ENCODE peak calls at places on chromosome 12, in six cellular contexts. U, S, I, P, N and L are unnamed samples.

GRCh38 chr12:27229367-27229766 is 14.7 kb upstream of the STK38L start:
- DNase-seq in I (no peak), S (no peak), U (no peak), N (no peak), P (no peak), L (no peak)

GRCh38 chr12:104694161-104694560 is 237.4 kb downstream of the CHST11 start:
- DNase-seq in I (no peak), N (peak; percentile 62), U (no peak), S (no peak), P (no peak), L (no peak)

GRCh38 chr12:79561401-79562132 is 129.2 kb downstream of the PAWR start:
- DNase-seq in S (no peak), I (no peak), U (no peak), P (no peak), N (no peak), L (no peak)

GRCh38 chr12:53961025-53961761 is 6.5 kb downstream of the HOXC12 start:
- DNase-seq in S (no peak), I (no peak), P (no peak), U (no peak), N (no peak), L (no peak)

GRCh38 chr12:132373967-132374820 is 44.8 kb upstream of the GALNT9 start:
- DNase-seq in U (no peak), P (no peak), N (no peak), S (no peak), I (no peak), L (no peak)

GRCh38 chr12:94247256-94247655 is 98.9 kb downstream of the PLXNC1 start:
- DNase-seq in U (no peak), P (no peak), N (no peak), I (no peak), S (no peak), L (no peak)

GRCh38 chr12:132312516-132312915 is 16.9 kb downstream of the GALNT9 start:
- DNase-seq in N (no peak), P (no peak), S (no peak), I (no peak), U (no peak), L (no peak)

GRCh38 chr12:51836012-51836832 is 12.3 kb downstream of the FIGNL2 start:
- DNase-seq in I (no peak), U (no peak), P (no peak), S (no peak), N (no peak), L (no peak)

GRCh38 chr12:104742551-104742961 is 215.5 kb downstream of the SLC41A2 start:
- DNase-seq in S (no peak), I (no peak), P (no peak), N (no peak), U (no peak), L (peak; percentile 44)

GRCh38 chr12:57893460-57894353 is 47.2 kb upstream of the CTDSP2 start:
- DNase-seq in N (peak; percentile 91), P (no peak), I (peak; percentile 90), S (peak; percentile 62), U (peak; percentile 96), L (peak; percentile 89)
- H3K4me1 ChIP-seq in N (peaks cover 97% of the 10 kb centered on the region), P (peaks cover 14% of the 10 kb centered on the region), I (peaks cover 97% of the 10 kb centered on the region), S (peaks cover 61% of the 10 kb centered on the region), U (peaks cover 98% of the 10 kb centered on the region), L (peaks cover 100% of the 10 kb centered on the region)

GRCh38 chr12:48105867-48106563 is at the start of gene SENP1:
- DNase-seq in I (peak; percentile 90), P (peak; percentile 94), S (peak; percentile 80), U (peak; percentile 97), N (peak; percentile 86), L (peak; percentile 88)

GRCh38 chr12:48106574-48107251 is 834 bp upstream of the SENP1 start:
- DNase-seq in I (no peak), P (no peak), U (no peak), N (no peak), S (no peak), L (no peak)

GRCh38 chr12:48107252-48107613 is 1.4 kb upstream of the SENP1 start:
- DNase-seq in U (no peak), S (no peak), N (no peak), P (no peak), I (no peak), L (no peak)

GRCh38 chr12:48104531-48104930 is 1.3 kb downstream of the SENP1 start:
- DNase-seq in I (no peak), P (no peak), N (no peak), U (no peak), S (no peak), L (no peak)

GRCh38 chr12:48105321-48105866 is 485 bp downstream of the SENP1 start:
- DNase-seq in N (no peak), P (no peak), U (no peak), S (no peak), I (no peak), L (no peak)
- TF ChIP-seq POLR2AphosphoS5 in N (no peak), P (no peak), U (no peak), S (no peak), I (no peak), L (no peak)

DNA sequence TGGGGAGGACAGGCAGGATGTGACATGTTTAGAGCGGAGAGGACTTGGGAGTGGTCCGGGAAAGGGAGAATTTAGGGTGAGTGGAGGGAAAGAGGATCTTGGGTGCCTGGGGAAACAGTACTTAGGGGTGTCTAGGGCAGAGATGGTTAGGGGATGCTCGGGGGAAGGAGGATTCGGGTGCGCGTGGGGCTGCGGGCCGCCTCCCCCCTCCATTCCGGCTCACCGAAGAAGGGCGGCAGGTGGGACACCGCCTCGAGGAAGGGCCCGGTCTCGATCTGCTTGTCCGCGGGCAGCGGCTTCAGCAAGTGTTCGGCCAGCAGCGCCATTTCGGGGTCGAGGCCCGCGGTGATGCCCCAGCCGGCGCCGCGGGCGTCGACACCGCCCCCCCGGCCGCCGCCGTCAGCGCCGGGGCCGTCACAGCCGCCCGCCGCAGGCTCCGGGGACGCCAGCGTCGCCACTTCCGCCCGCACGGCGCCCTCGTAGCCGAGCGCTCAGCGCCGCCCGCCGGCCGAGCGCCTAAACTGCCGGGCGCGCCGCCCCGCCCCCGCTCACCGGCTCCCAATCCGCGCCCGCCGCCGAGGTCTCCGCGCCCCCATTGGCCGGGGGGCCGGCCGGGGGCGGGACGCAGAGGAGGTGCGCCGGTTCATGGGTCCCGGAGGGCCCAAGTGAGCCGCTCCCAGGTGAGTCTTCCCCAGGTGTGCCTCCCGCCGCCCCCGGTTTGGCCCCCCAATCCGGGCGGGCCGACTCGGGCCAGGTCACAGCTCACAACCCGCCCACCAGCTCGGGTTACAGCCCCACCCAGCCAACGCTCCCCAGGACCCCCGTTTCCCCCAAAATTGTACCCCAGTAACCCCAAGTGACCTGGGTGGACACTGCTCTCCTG is at the start of gene GLTP:
- DNase-seq in P (peak; percentile 91), N (peak; percentile 90), U (no peak), S (peak; percentile 58), I (peak; percentile 90), L (peak; percentile 91)
- TF ChIP-seq EP300 in P (no peak), N (no peak), U (no peak), S (no peak), I (no peak), L (no peak)

DNA sequence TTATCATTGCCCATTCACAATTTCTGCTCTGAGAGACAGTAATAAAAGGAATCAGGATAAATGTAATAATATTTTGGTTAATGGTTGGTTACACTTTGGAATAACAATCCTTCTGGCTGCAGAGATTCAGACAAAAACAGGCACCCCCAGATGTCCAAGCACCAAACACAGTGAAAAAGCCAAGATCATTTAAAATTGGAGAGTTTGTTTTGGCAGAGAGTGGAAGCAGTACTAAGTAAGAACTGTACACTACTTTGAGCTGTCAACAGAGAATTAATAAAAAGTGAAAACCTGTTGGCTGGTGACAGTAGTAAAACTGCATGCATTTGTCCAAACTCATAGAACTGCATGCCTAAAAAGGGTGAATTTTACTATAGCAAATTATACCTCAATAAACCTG is 15.6 kb upstream of the IL22 start:
- DNase-seq in U (no peak), N (no peak), I (no peak), S (no peak), P (no peak), L (no peak)
- H3K4me1 ChIP-seq in U (no peaks in the 10 kb centered on the region), N (no peaks in the 10 kb centered on the region), I (no peaks in the 10 kb centered on the region), S (no peaks in the 10 kb centered on the region), P (no peaks in the 10 kb centered on the region), L (no peaks in the 10 kb centered on the region)

DNA sequence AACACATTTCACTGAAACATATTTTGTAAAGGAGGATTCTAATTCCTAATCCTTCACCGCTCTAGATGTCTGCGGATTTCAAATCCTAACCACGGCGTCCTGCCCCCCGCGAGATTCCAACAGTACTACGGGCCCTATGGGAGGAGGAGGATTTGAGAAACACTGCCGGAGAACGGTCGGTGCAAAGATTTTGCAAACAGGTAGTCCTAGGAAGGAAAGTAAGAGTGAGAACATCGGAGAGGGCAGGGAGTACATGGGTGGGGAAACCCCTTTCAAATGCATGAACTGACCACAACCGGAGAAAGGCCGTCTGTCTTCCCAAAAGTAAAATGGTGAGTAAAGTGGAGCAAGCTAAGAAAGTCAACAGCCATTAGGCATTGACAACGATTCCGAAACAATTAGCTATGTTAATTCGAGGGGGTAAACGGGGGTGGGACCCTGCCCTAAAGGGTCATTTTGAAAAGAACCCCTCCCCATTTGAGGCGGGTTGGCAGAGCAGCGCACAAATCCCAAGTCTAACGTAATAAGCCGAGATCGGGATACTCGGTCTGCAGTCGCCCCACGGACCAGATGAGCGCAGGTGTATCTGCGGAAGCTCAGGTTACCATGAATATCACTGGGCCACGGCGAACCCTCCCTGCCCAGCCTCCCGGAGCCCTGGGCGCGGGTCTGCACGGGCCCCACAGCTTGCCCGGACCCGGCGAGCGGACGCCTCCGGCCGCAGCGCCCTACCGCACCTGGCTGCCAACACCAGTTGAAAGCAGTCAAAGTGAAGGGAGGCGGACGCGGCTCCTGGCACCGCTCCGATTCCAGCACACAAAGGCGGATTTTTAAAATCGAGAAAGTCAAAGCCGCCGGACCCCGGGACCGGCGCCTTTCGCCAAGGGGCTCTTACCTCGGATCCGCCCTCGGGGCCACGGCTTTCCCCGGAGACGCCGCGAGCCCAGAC is 648 bp downstream of the EPS8 start:
- DNase-seq in U (no peak), P (no peak), S (peak; percentile 48), I (peak; percentile 51), N (peak; percentile 56), L (peak; percentile 60)
- TF ChIP-seq POLR2AphosphoS5 in U (no peak), P (no peak), S (no peak), I (no peak), N (no peak), L (no peak)

DNA sequence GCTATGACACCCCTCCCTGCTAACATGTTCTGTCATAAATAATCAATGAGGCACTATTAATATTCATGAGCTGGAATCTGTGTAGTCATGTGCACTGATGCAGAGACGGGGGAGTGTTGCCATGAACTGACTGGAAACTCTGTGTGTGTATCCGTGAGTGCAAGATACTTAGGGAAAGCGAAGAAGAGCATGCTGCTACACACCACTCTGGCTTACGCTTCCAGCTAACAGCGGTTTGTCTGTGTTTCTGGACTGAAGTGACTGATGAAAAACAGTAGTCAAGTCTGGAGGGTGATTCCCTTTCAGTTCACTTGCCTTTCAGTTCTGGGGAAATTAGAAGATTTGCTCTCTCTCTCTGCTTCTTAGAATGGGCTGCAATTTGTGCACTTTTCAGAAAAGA is 249.5 kb downstream of the PDZRN4 start:
- DNase-seq in N (no peak), S (no peak), I (no peak), P (no peak), U (no peak), L (no peak)
- TF ChIP-seq EP300 in N (no peak), S (no peak), I (no peak), P (no peak), U (no peak), L (no peak)